ENCODE peak calls at places on chromosomes 16 and 17, in six cellular contexts. Q is A549, P is endothelial cell of umbilical vein, N is WTC11, H is HepG2, X is H1. A is an unnamed sample.

GRCh38 chr17:64706224-64707076 is 44.3 kb upstream of the SMURF2 start:
- DNase-seq in Q (peak; percentile 85), N (no peak), P (no peak), X (no peak), H (peak; percentile 46), A (no peak)

GRCh38 chr16:67668495-67669157 is 2.0 kb downstream of the C16orf86 start:
- DNase-seq in Q (no peak), H (no peak), P (no peak), X (no peak), N (no peak), A (peak; percentile 68)

GRCh38 chr17:8503368-8503767 is 67.7 kb downstream of the NDEL1 start:
- DNase-seq in Q (no peak), N (no peak), H (no peak), P (peak; percentile 8), X (no peak), A (no peak)

GRCh38 chr17:59914274-59914854 is 21.4 kb downstream of the RPS6KB1 start:
- DNase-seq in H (peak; percentile 51), P (peak; percentile 46), Q (peak; percentile 52), N (no peak), X (no peak), A (peak; percentile 47)

GRCh38 chr17:44069974-44070454 is 521 bp upstream of the G6PC3 start:
- DNase-seq in N (no peak), X (no peak), Q (peak; percentile 67), P (no peak), H (no peak), A (no peak)

GRCh38 chr17:58318627-58319180 is 9.9 kb downstream of the TSPOAP1 start:
- DNase-seq in Q (no peak), N (no peak), X (no peak), P (no peak), H (no peak), A (no peak)

GRCh38 chr17:29559640-29560039 is 7.2 kb downstream of the ABHD15 start:
- DNase-seq in Q (no peak), N (no peak), P (no peak), H (no peak), X (no peak), A (no peak)

GRCh38 chr17:45410144-45411091 is 22.3 kb downstream of the ARHGAP27 start:
- DNase-seq in Q (no peak), H (no peak), X (no peak), N (no peak), P (no peak), A (no peak)

GRCh38 chr16:82612263-82612662 is 14.5 kb upstream of the CDH13 start:
- DNase-seq in H (no peak), P (no peak), X (no peak), N (no peak), Q (no peak), A (no peak)

GRCh38 chr16:15435216-15435864 is 952 bp downstream of the BMERB1 start:
- DNase-seq in N (peak; percentile 20), Q (no peak), H (no peak), P (peak; percentile 2), X (no peak), A (no peak)

GRCh38 chr17:48294989-48295892 is 134.8 kb downstream of the SKAP1 start:
- DNase-seq in N (no peak), P (peak; percentile 76), Q (peak; percentile 35), X (no peak), H (no peak), A (no peak)

GRCh38 chr17:79188048-79188447 is 113.4 kb downstream of the ENGASE start:
- DNase-seq in P (no peak), N (peak; percentile 85), H (no peak), Q (peak; percentile 50), X (peak; percentile 38), A (peak; percentile 72)

GRCh38 chr17:78512976-78513375 is 64.2 kb downstream of the DNAH17 start:
- DNase-seq in P (no peak), N (no peak), X (no peak), H (no peak), Q (no peak), A (no peak)

GRCh38 chr17:62826956-62827355 is 18.8 kb upstream of the MARCHF10 start:
- DNase-seq in P (no peak), H (no peak), Q (no peak), X (no peak), N (no peak), A (no peak)

GRCh38 chr16:48963901-48964615 is 317.6 kb downstream of the CBLN1 start:
- DNase-seq in Q (peak; percentile 36), P (no peak), H (no peak), N (no peak), X (no peak), A (no peak)

GRCh38 chr17:50199211-50199633 is 2.2 kb downstream of the COL1A1 start:
- DNase-seq in N (no peak), Q (no peak), H (no peak), X (no peak), P (no peak), A (no peak)

GRCh38 chr17:39597372-39598046 is 10.2 kb downstream of the NEUROD2 start:
- DNase-seq in H (no peak), P (no peak), N (no peak), X (no peak), Q (no peak), A (no peak)

GRCh38 chr17:39595294-39595693 is 12.4 kb downstream of the NEUROD2 start:
- DNase-seq in N (no peak), P (no peak), X (no peak), Q (no peak), H (no peak), A (no peak)

GRCh38 chr17:39595928-39596327 is 11.8 kb downstream of the NEUROD2 start:
- DNase-seq in H (no peak), X (no peak), P (no peak), Q (no peak), N (no peak), A (no peak)

GRCh38 chr17:39598047-39598481 is 9.7 kb downstream of the NEUROD2 start:
- DNase-seq in Q (no peak), X (no peak), P (no peak), H (no peak), N (no peak), A (peak; percentile 28)

GRCh38 chr17:39596543-39597267 is 11.0 kb downstream of the NEUROD2 start:
- DNase-seq in P (no peak), X (no peak), Q (no peak), H (no peak), N (no peak), A (no peak)
- TF ChIP-seq JUN in P (no peak), X (no peak), Q (no peak), H (no peak), N (no peak), A (no peak)

GRCh38 chr17:76024353-76024752 is 2.8 kb downstream of the EVPL start:
- DNase-seq in H (no peak), Q (no peak), P (no peak), N (no peak), X (no peak), A (no peak)

GRCh38 chr17:76022285-76022684 is 4.8 kb downstream of the EVPL start:
- DNase-seq in N (no peak), X (no peak), Q (no peak), H (no peak), P (no peak), A (no peak)

GRCh38 chr17:76023900-76024237 is 3.2 kb downstream of the EVPL start:
- DNase-seq in N (no peak), Q (no peak), H (no peak), X (no peak), P (no peak), A (no peak)

GRCh38 chr17:76025294-76025693 is 1.8 kb downstream of the EVPL start:
- DNase-seq in X (no peak), P (no peak), Q (no peak), H (no peak), N (no peak), A (no peak)

GRCh38 chr17:76022973-76023899 is 3.9 kb downstream of the EVPL start:
- DNase-seq in H (no peak), X (no peak), N (no peak), P (no peak), Q (no peak), A (no peak)
- TF ChIP-seq JUN in H (no peak), X (no peak), N (no peak), P (no peak), Q (no peak), A (no peak)

DNA sequence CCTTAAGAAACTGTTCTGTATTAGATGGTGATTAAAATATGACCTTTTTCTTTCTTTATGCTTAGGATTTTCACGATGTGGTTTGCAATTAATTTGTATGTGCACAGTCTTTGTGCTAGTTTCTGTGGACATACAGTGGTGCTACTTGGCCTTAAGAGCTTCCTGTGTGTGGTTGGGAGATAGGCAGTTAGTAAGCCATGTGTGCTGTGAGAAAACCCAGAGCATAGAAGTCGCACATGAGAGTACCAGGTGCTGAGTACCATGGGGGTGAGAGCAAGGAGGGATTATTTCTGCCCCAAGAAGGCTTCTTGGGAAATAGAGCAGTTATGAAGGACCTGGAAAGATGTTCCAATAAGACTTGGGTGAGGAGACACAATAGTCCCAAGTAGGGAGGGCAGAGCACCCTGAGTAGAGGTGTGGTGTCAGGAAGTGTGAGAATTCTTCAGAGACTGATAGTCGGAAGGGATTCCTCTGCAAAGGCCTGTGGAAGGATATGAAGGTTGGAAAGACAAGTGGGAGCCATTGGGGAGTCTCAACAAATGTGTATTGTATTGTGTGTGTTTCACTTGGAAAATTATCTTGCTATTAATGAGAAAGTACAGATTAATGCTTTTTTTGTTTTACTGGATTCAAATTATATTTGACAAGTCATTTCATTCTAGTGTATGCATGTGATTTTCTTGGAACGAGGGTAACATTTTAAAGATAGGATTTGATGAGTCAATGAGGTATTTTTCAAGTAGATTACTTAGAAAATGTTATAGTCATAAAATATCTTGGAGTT is 240.0 kb downstream of the PRKCA start:
- DNase-seq in Q (no peak), H (no peak), P (no peak), X (no peak), N (no peak), A (peak; percentile 17)
- TF ChIP-seq JUN in Q (no peak), H (no peak), P (no peak), X (no peak), N (no peak), A (no peak)

GRCh38 chr16:85314633-85315032 is 202.4 kb upstream of the CIBAR2 start:
- DNase-seq in X (no peak), P (no peak), N (no peak), H (no peak), Q (no peak), A (no peak)

GRCh38 chr16:85317704-85318103 is 205.4 kb upstream of the CIBAR2 start:
- DNase-seq in X (no peak), H (no peak), N (no peak), P (no peak), Q (no peak), A (no peak)

GRCh38 chr16:85315871-85316270 is 203.6 kb upstream of the CIBAR2 start:
- DNase-seq in P (no peak), N (no peak), Q (no peak), H (no peak), X (no peak), A (no peak)

GRCh38 chr16:85316944-85317343 is 204.7 kb upstream of the CIBAR2 start:
- DNase-seq in H (no peak), X (no peak), P (no peak), N (no peak), Q (no peak), A (no peak)

DNA sequence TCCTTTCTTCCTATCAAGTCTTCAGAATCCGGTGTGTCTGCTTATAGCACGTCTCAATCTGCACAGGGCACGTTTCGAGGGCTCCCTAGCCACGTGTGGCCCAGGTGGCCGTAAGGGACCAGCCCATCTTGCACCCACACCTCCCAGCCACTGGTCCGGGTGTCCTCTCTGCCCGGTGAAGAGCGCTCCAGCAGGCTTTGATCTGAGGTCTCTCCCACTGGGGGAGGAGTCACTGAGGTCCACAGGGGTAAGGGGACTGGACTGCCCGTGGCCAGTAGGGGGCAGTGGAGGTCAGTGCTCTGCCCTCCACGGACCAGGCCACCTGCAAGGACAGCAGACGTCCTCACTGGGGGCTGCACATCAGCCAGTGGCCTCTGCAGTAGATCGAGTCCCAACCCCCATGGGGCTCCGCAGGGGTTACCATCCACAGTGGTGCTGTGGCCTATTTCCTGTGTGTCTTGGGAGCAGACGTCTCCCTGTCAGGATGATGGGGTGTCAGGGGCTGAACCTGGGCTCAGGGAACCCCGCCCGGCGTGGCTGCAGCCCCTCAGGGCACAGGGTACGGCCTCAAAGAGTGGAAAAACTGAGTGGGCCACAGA is 204.1 kb upstream of the CIBAR2 start:
- DNase-seq in Q (peak; percentile 76), H (peak; percentile 80), P (peak; percentile 61), N (peak; percentile 75), X (no peak), A (peak; percentile 96)
- TF ChIP-seq JUN in Q (no peak), H (no peak), P (no peak), N (no peak), X (no peak), A (no peak)